ENCODE peak calls at places on chromosomes 2 and 18, in nine cellular contexts. A is AG04450; O is activated CD8-positive, alpha-beta memory T cell treated with anti-CD3 and anti-CD28 coated beads, Interleukin-2, amount 50 U/mL, for 48 hours; Q is NCI-H146; U is colonic mucosa; M is T-helper 2 cell treated with Interferon-gamma antibody and Interleukin-4, amounts not matched to agents 5 μg/mL and 100 μg/mL, for 36 hours; K is esophagus muscularis mucosa; T is activated naive CD8-positive, alpha-beta T cell treated with anti-CD3 and anti-CD28 coated beads, Interleukin-2, amount 10 ng/mL, durations not matched to agents 7 days and 5 days; P is ACHN. G is an unnamed sample.

GRCh38 chr2:191020742-191021381 is 6.9 kb upstream of the STAT1 start:
- DNase-seq in A (peak; percentile 65), O (peak; percentile 83), Q (no peak), U (peak; percentile 41), M (peak; percentile 61), K (no peak), T (no peak), P (peak; percentile 64), G (peak; percentile 65)

GRCh38 chr2:230512955-230513748 is 97.2 kb downstream of the SP100 start:
- DNase-seq in A (no peak), O (no peak), Q (no peak), U (no peak), M (no peak), K (no peak), T (no peak), P (no peak), G (no peak)

GRCh38 chr2:14401838-14402237 is 230.7 kb upstream of the LRATD1 start:
- DNase-seq in A (no peak), O (no peak), Q (peak; percentile 99), U (no peak), M (no peak), K (no peak), T (no peak), P (no peak), G (no peak)

GRCh38 chr2:63983986-63984605 is 35.1 kb downstream of the VPS54 start:
- DNase-seq in A (no peak), O (no peak), Q (peak; percentile 66), U (no peak), M (no peak), K (no peak), T (no peak), P (no peak), G (no peak)

GRCh38 chr2:202444000-202444399 is 67.9 kb downstream of the BMPR2 start:
- DNase-seq in A (no peak), O (no peak), Q (no peak), U (no peak), M (no peak), K (no peak), T (no peak), P (no peak), G (no peak)

GRCh38 chr2:45813003-45813601 is 161.6 kb downstream of the PRKCE start:
- DNase-seq in A (no peak), O (no peak), Q (peak; percentile 43), U (no peak), M (no peak), K (no peak), T (no peak), P (peak; percentile 48), G (no peak)

GRCh38 chr18:59231877-59232276 is 11.9 kb downstream of the GRP start:
- DNase-seq in A (no peak), O (no peak), Q (no peak), U (no peak), M (no peak), K (no peak), T (no peak), P (no peak), G (no peak)

GRCh38 chr18:67428148-67428547 is 88.4 kb downstream of the DSEL start:
- DNase-seq in A (no peak), O (no peak), Q (no peak), U (no peak), M (no peak), K (no peak), T (no peak), P (no peak), G (no peak)

GRCh38 chr2:51013060-51013746 is 18.7 kb downstream of the NRXN1 start:
- DNase-seq in A (no peak), O (no peak), Q (peak; percentile 99), U (peak; percentile 25), M (no peak), K (no peak), T (no peak), P (no peak), G (no peak)